ENCODE peak calls at places on chromosomes 3 and 15, in eight cellular contexts. L is stomach, X is heart right ventricle, A is breast epithelium, P is LHCN-M2, U is astrocyte of the spinal cord, I is hippocampal formation, V is NCI-H69. G is an unnamed sample.

GRCh38 chr3:11835028-11835639 is 11.6 kb downstream of the TAMM41 start:
- DNase-seq in L (no peak), X (no peak), A (no peak), P (peak), U (peak), I (no peak), V (peak), G (no peak)

GRCh38 chr3:130658666-130659065 is 88.0 kb downstream of the PIK3R4 start:
- DNase-seq in L (no peak), X (no peak), A (no peak), P (peak), U (peak), I (no peak), V (no peak), G (no peak)

GRCh38 chr15:41970456-41970855 is 1.9 kb downstream of the EHD4 start:
- DNase-seq in L (peak), X (no peak), A (no peak), P (no peak), U (no peak), I (no peak), V (no peak), G (no peak)

GRCh38 chr15:67080900-67081431 is 15.6 kb downstream of the SMAD3 start:
- DNase-seq in L (no peak), X (no peak), A (no peak), P (peak), U (peak), I (peak), V (peak), G (no peak)

GRCh38 chr15:38558714-38559059 is 5.9 kb downstream of the RASGRP1 start:
- DNase-seq in L (no peak), X (no peak), A (no peak), P (no peak), U (no peak), I (no peak), V (no peak), G (no peak)

GRCh38 chr15:98658831-98659699 is 10.7 kb downstream of the IGF1R start:
- DNase-seq in L (no peak), X (no peak), A (no peak), P (peak), U (peak), I (peak), V (peak), G (peak)

GRCh38 chr3:49910409-49911123 is 6.9 kb upstream of the MST1R start:
- DNase-seq in L (no peak), X (no peak), A (no peak), P (no peak), U (no peak), I (no peak), V (no peak), G (no peak)

GRCh38 chr15:69161878-69162213 is 1.4 kb downstream of the GLCE start:
- DNase-seq in L (no peak), X (no peak), A (no peak), P (no peak), U (no peak), I (no peak), V (no peak), G (no peak)

GRCh38 chr15:25682349-25682748 is 180.8 kb downstream of the ATP10A start:
- DNase-seq in L (no peak), X (peak), A (peak), P (no peak), U (no peak), I (no peak), V (no peak), G (no peak)

GRCh38 chr3:71438904-71439303 is 144.6 kb downstream of the FOXP1 start:
- DNase-seq in L (no peak), X (no peak), A (no peak), P (no peak), U (no peak), I (no peak), V (no peak), G (no peak)

GRCh38 chr3:10389995-10390394 is 69.1 kb upstream of the SEC13 start:
- DNase-seq in L (no peak), X (no peak), A (no peak), P (no peak), U (no peak), I (no peak), V (no peak), G (no peak)

GRCh38 chr3:112333002-112333385 is at the start of gene CD200:
- DNase-seq in L (peak), X (peak), A (peak), P (peak), U (no peak), I (peak), V (peak), G (peak)

GRCh38 chr15:51708013-51708412 is 26.7 kb downstream of the SCG3 start:
- DNase-seq in L (no peak), X (no peak), A (no peak), P (no peak), U (no peak), I (no peak), V (peak), G (no peak)

GRCh38 chr15:33396457-33396856 is 85.7 kb downstream of the RYR3 start:
- DNase-seq in L (no peak), X (no peak), A (no peak), P (no peak), U (no peak), I (no peak), V (no peak), G (no peak)

GRCh38 chr3:183537295-183537730 is 18.2 kb downstream of the KLHL6 start:
- DNase-seq in L (no peak), X (no peak), A (no peak), P (peak), U (peak), I (no peak), V (no peak), G (no peak)

GRCh38 chr3:150098621-150099020 is 127.9 kb upstream of the PFN2 start:
- DNase-seq in L (no peak), X (no peak), A (no peak), P (no peak), U (no peak), I (no peak), V (no peak), G (no peak)

GRCh38 chr3:143000525-143000924 is 845 bp upstream of the U2SURP start:
- DNase-seq in L (no peak), X (no peak), A (no peak), P (peak), U (peak), I (no peak), V (peak), G (no peak)

GRCh38 chr15:90009301-90010063 is 8.4 kb downstream of the ZNF710 start:
- DNase-seq in L (no peak), X (no peak), A (no peak), P (no peak), U (no peak), I (no peak), V (no peak), G (no peak)

GRCh38 chr3:48507256-48508061 is 3.5 kb upstream of the SHISA5 start:
- DNase-seq in L (peak), X (peak), A (peak), P (peak), U (peak), I (peak), V (peak), G (peak)

GRCh38 chr3:141881702-141882101 is 5.3 kb downstream of the ATP1B3 start:
- DNase-seq in L (no peak), X (no peak), A (no peak), P (no peak), U (no peak), I (no peak), V (peak), G (no peak)

GRCh38 chr3:16309558-16309957 is 44.5 kb downstream of the OXNAD1 start:
- DNase-seq in L (no peak), X (no peak), A (no peak), P (peak), U (peak), I (no peak), V (peak), G (peak)

GRCh38 chr3:312170-312569 is 115.6 kb downstream of the CHL1 start:
- DNase-seq in L (no peak), X (no peak), A (no peak), P (no peak), U (no peak), I (no peak), V (peak), G (no peak)

GRCh38 chr15:72033711-72034110 is 84.2 kb downstream of the MYO9A start:
- DNase-seq in L (no peak), X (no peak), A (no peak), P (peak), U (peak), I (no peak), V (no peak), G (no peak)

G was measured in activated gamma-delta T cell treated with Interleukin-2 at 50 U/mL for 16 hours.